ENCODE peak calls at places on chromosomes 12 and 14, in seven cellular contexts. P, J, R, D, G, V and F are unnamed samples. For H3K4me1, the result is how much of the 10 kb centered on the place peaks cover.

GRCh38 chr12:77998236-77998786 is 167.6 kb downstream of the NAV3 start:
- DNase-seq in R (no peak), J (no peak), G (no peak), V (no peak), D (no peak), P (no peak), F (no peak)

GRCh38 chr12:125091401-125091800 is 26.2 kb downstream of the AACS start:
- DNase-seq in P (no peak), D (no peak), V (no peak), G (no peak), J (no peak), R (no peak), F (no peak)

GRCh38 chr14:80356413-80356812 is 145.1 kb upstream of the DIO2 start:
- DNase-seq in J (peak), G (no peak), P (no peak), R (peak), V (no peak), D (no peak), F (no peak)

GRCh38 chr12:28027328-28027727 is 54.8 kb upstream of the PTHLH start:
- DNase-seq in R (no peak), J (no peak), G (no peak), V (no peak), D (no peak), P (no peak), F (no peak)

GRCh38 chr12:89187507-89187906 is 164.8 kb downstream of the DUSP6 start:
- DNase-seq in G (no peak), P (no peak), R (no peak), D (no peak), J (no peak), V (no peak), F (no peak)

GRCh38 chr12:119613319-119613936 is 19.9 kb downstream of the TMEM233 start:
- DNase-seq in J (no peak), G (peak), R (peak), V (peak), D (no peak), P (peak), F (peak)

GRCh38 chr12:104519190-104519857 is 62.6 kb downstream of the CHST11 start:
- DNase-seq in V (no peak), J (no peak), D (no peak), R (no peak), P (no peak), G (no peak), F (no peak)

GRCh38 chr12:103917873-103918272 is 12.3 kb upstream of the HSP90B1 start:
- DNase-seq in R (no peak), P (no peak), G (no peak), V (no peak), D (no peak), J (no peak), F (no peak)

GRCh38 chr12:113756609-113757008 is 209.5 kb downstream of the RBM19 start:
- DNase-seq in V (no peak), G (no peak), D (no peak), R (no peak), J (no peak), P (no peak), F (no peak)

GRCh38 chr12:131063427-131063826 is 109.7 kb downstream of the ADGRD1 start:
- DNase-seq in D (no peak), V (no peak), J (no peak), G (no peak), P (peak), R (no peak), F (no peak)

GRCh38 chr12:34294137-34294536 is 271.8 kb downstream of the ALG10 start:
- DNase-seq in D (no peak), P (no peak), G (no peak), J (no peak), V (no peak), R (no peak), F (no peak)

GRCh38 chr14:42944284-42944683 is 1337.6 kb downstream of the LRFN5 start:
- DNase-seq in R (no peak), D (no peak), J (no peak), G (no peak), P (no peak), V (no peak), F (no peak)

GRCh38 chr12:65881965-65882413 is 57.7 kb downstream of the HMGA2 start:
- DNase-seq in J (peak), D (peak), G (peak), R (no peak), V (no peak), P (peak), F (peak)

GRCh38 chr12:40145896-40146295 is 40.0 kb upstream of the SLC2A13 start:
- DNase-seq in G (no peak), V (no peak), P (no peak), D (no peak), R (no peak), J (no peak), F (no peak)

GRCh38 chr12:127657036-127657435 is 609.9 kb upstream of the TMEM132C start:
- DNase-seq in R (no peak), G (no peak), V (no peak), J (no peak), P (no peak), D (no peak), F (no peak)

GRCh38 chr14:53670701-53671100 is 285.9 kb downstream of the BMP4 start:
- DNase-seq in G (no peak), P (no peak), D (no peak), V (no peak), R (peak), J (no peak), F (no peak)

GRCh38 chr12:11719678-11720099 is 70.2 kb downstream of the ETV6 start:
- DNase-seq in P (no peak), G (no peak), D (peak), V (no peak), J (peak), R (no peak), F (no peak)

GRCh38 chr14:31716208-31716607 is 155.0 kb downstream of the NUBPL start:
- DNase-seq in P (no peak), J (no peak), G (no peak), D (no peak), R (no peak), V (no peak), F (no peak)

GRCh38 chr12:21239866-21240265 is 94.9 kb downstream of the SLCO1A2 start:
- DNase-seq in V (no peak), D (no peak), P (no peak), R (no peak), J (no peak), G (no peak), F (no peak)

GRCh38 chr14:61300754-61301153 is 19.6 kb upstream of the TMEM30B start:
- DNase-seq in J (no peak), V (no peak), D (no peak), R (no peak), G (no peak), P (no peak), F (no peak)

GRCh38 chr12:125023065-125023464 is 29.6 kb downstream of the BRI3BP start:
- DNase-seq in P (no peak), V (no peak), R (no peak), D (no peak), J (no peak), G (no peak), F (no peak)

GRCh38 chr12:9751204-9752144 is 9.2 kb downstream of the CD69 start:
- DNase-seq in P (no peak), J (no peak), R (peak), D (no peak), V (peak), G (no peak), F (no peak)

GRCh38 chr14:72430457-72430856 is 463.4 kb downstream of the DPF3 start:
- DNase-seq in V (no peak), G (no peak), P (no peak), J (no peak), R (no peak), D (no peak), F (no peak)

GRCh38 chr12:24943947-24944597 is 4.8 kb downstream of the BCAT1 start:
- DNase-seq in D (no peak), V (no peak), G (no peak), P (no peak), J (no peak), R (no peak), F (no peak)

GRCh38 chr12:24947541-24948451 is 1.1 kb downstream of the BCAT1 start:
- DNase-seq in G (no peak), J (no peak), D (no peak), P (no peak), V (no peak), R (no peak), F (no peak)

GRCh38 chr12:24945039-24945438 is 3.9 kb downstream of the BCAT1 start:
- DNase-seq in V (no peak), G (no peak), P (no peak), J (no peak), D (no peak), R (no peak), F (no peak)

GRCh38 chr12:24945822-24946221 is 3.1 kb downstream of the BCAT1 start:
- DNase-seq in V (no peak), P (no peak), D (no peak), J (no peak), G (no peak), R (no peak), F (no peak)

GRCh38 chr12:24944598-24944975 is 4.3 kb downstream of the BCAT1 start:
- DNase-seq in G (no peak), R (no peak), P (no peak), J (no peak), V (no peak), D (no peak), F (no peak)
- H3K4me1 ChIP-seq in G (under half), R (under half), P (under half), J (under half), V (under half), D (under half), F (under half)

GRCh38 chr14:74325446-74325845 is 22.7 kb upstream of the ABCD4 start:
- DNase-seq in V (no peak), R (no peak), G (no peak), J (no peak), P (no peak), D (no peak), F (no peak)

GRCh38 chr14:74326369-74327152 is 21.7 kb upstream of the VRTN start:
- DNase-seq in D (no peak), P (no peak), G (no peak), R (no peak), V (no peak), J (no peak), F (no peak)

DNA sequence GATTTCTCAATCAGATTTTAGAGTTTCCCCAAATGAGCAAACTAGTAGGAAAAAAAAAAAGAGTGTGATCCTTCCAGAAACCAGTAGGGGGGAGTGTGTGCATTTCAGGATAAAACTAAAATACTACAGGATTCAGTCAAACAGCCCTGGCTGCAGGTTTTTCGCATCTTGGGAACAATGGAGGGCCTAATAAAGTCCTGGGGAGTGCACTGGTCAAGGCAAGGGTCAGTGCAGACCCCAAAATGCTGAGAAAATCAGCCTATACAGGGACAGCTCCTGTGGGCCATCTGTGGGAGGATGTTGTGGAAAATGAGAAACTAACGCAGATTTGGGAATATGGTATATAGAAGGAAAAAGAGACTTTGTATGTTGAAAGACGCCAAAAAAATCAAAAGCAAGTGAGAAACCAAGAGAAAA is 22.2 kb upstream of the ABCD4 start:
- DNase-seq in P (no peak), G (no peak), D (no peak), J (no peak), R (peak), V (no peak), F (no peak)
- TF ChIP-seq CTCF in P (peak), G (no peak), D (peak), J (peak), R (peak), V (peak), F (no peak)

DNA sequence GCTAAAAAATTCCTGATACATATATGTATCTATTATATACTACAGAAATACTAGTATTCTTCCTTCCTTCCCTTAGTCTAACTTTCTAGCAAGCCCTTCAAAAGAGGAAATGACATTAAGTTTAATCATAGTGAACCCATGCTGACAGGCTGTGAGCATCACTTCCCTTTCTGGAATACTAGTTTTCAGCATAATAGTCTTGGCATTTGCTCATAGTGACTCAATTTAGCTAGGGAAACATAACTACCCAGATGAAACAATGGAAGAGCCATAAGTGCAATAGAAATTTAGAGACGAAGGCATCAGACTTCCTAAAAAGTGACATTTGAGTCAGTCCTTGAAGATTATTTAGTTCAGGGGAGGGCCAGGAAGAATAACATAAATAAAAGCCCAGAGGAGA is 184.5 kb upstream of the CRY1 start:
- DNase-seq in R (no peak), J (no peak), P (no peak), G (no peak), D (no peak), V (no peak), F (no peak)
- TF ChIP-seq POLR2A in R (no peak), J (no peak), P (no peak), G (no peak), D (no peak), V (no peak), F (no peak)

GRCh38 chr14:75881986-75882385 is 99.8 kb downstream of the TGFB3 start:
- DNase-seq in G (no peak), P (no peak), R (no peak), D (no peak), J (no peak), V (no peak), F (no peak)
- H3K4me1 ChIP-seq in G (under half), P (under half), R (under half), D (under half), J (under half), V (under half), F (under half)

DNA sequence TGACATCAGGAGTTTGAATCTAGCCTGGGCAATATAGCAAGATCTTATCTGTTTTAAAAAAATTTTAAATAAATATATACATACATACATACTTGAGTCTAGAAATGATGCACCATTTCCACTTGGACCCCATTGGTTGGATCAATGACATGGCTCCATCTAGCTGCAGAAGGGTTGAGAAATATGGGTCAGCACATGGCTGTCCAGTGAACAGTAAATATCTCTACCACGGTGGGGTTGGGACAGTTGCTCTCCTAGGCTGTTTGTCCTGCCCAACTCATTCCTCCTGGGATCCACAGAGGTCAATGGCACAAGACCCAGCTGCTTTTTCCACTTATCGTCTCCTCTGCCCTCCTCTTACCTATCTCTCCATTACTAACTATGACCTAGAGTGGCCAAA is 23.6 kb downstream of the PLEKHH1 start:
- DNase-seq in R (no peak), D (no peak), G (no peak), V (no peak), P (no peak), J (no peak), F (no peak)
- TF ChIP-seq CTCF in R (no peak), D (no peak), G (no peak), V (no peak), P (no peak), J (no peak), F (no peak)

GRCh38 chr14:22383515-22384166 is 205.4 kb downstream of the DAD1 start:
- DNase-seq in D (peak), R (no peak), P (no peak), V (no peak), J (no peak), G (peak), F (no peak)
- TF ChIP-seq POLR2A in D (no peak), R (no peak), P (no peak), V (no peak), J (no peak), G (no peak), F (no peak)